ENCODE peak calls at places on chromosomes 5 and 9, in four cellular contexts. One of them, this sample, is unnamed.
A peak's percentile ranks its signal among the peaks of the same experiment; 100 is the strongest.

GRCh38 chr9:127853312-127854168 is 918 bp downstream of the ENG start:
- DNase-seq in mucosa of descending colon: no peak
- DNase-seq in fibroblast of mammary gland: no peak
- DNase-seq in AG08395: peak; percentile 44
- DNase-seq in this sample: no peak

GRCh38 chr5:128085413-128085812 is 1.8 kb downstream of the SLC12A2 start:
- DNase-seq in mucosa of descending colon: no peak
- DNase-seq in fibroblast of mammary gland: no peak
- DNase-seq in AG08395: no peak
- DNase-seq in this sample: no peak

GRCh38 chr9:87441251-87441650 is 56.4 kb upstream of the DAPK1 start:
- DNase-seq in mucosa of descending colon: no peak
- DNase-seq in fibroblast of mammary gland: peak; percentile 58
- DNase-seq in AG08395: no peak
- DNase-seq in this sample: no peak

GRCh38 chr5:134053840-134054338 is 49.1 kb upstream of the VDAC1 start:
- DNase-seq in mucosa of descending colon: peak; percentile 55
- DNase-seq in fibroblast of mammary gland: no peak
- DNase-seq in AG08395: peak; percentile 48
- DNase-seq in this sample: no peak

GRCh38 chr9:81601639-81602623 is 87.4 kb downstream of the TLE1 start:
- DNase-seq in mucosa of descending colon: no peak
- DNase-seq in fibroblast of mammary gland: peak; percentile 12
- DNase-seq in AG08395: no peak
- DNase-seq in this sample: no peak

GRCh38 chr5:5348135-5348534 is 74.3 kb upstream of the ICE1 start:
- DNase-seq in mucosa of descending colon: no peak
- DNase-seq in fibroblast of mammary gland: no peak
- DNase-seq in AG08395: no peak
- DNase-seq in this sample: no peak

GRCh38 chr5:96946381-96946780 is 10.5 kb downstream of the LNPEP start:
- DNase-seq in mucosa of descending colon: no peak
- DNase-seq in fibroblast of mammary gland: no peak
- DNase-seq in AG08395: no peak
- DNase-seq in this sample: no peak

GRCh38 chr5:177462702-177463101 is 10.7 kb downstream of the DBN1 start:
- DNase-seq in mucosa of descending colon: no peak
- DNase-seq in fibroblast of mammary gland: no peak
- DNase-seq in AG08395: no peak
- DNase-seq in this sample: no peak

GRCh38 chr9:126009047-126009446 is 261.9 kb downstream of the PBX3 start:
- DNase-seq in mucosa of descending colon: no peak
- DNase-seq in fibroblast of mammary gland: peak; percentile 2
- DNase-seq in AG08395: no peak
- DNase-seq in this sample: no peak

GRCh38 chr9:133032171-133032570 is 1.4 kb downstream of the GTF3C5 start:
- DNase-seq in mucosa of descending colon: no peak
- DNase-seq in fibroblast of mammary gland: no peak
- DNase-seq in AG08395: no peak
- DNase-seq in this sample: no peak

GRCh38 chr9:21965401-21965951 is 28.7 kb downstream of the CDKN2A start:
- DNase-seq in mucosa of descending colon: peak; percentile 76
- DNase-seq in fibroblast of mammary gland: peak; percentile 77
- DNase-seq in AG08395: peak; percentile 83
- DNase-seq in this sample: peak; percentile 71

GRCh38 chr5:66666778-66667177 is 70.6 kb downstream of the MAST4 start:
- DNase-seq in mucosa of descending colon: peak; percentile 19
- DNase-seq in fibroblast of mammary gland: no peak
- DNase-seq in AG08395: no peak
- DNase-seq in this sample: no peak

GRCh38 chr9:93945400-93946337 is 9.5 kb downstream of the BARX1 start:
- DNase-seq in mucosa of descending colon: peak; percentile 36
- DNase-seq in fibroblast of mammary gland: no peak
- DNase-seq in AG08395: no peak
- DNase-seq in this sample: no peak

GRCh38 chr5:72096602-72097205 is 10.6 kb upstream of the MAP1B start:
- DNase-seq in mucosa of descending colon: no peak
- DNase-seq in fibroblast of mammary gland: no peak
- DNase-seq in AG08395: peak; percentile 55
- DNase-seq in this sample: no peak

GRCh38 chr9:84371737-84372136 is 31.2 kb upstream of the SLC28A3 start:
- DNase-seq in mucosa of descending colon: no peak
- DNase-seq in fibroblast of mammary gland: peak; percentile 97
- DNase-seq in AG08395: peak; percentile 92
- DNase-seq in this sample: peak; percentile 4

GRCh38 chr5:176441921-176442323 is 6.3 kb upstream of the FAF2 start:
- DNase-seq in mucosa of descending colon: no peak
- DNase-seq in fibroblast of mammary gland: peak; percentile 59
- DNase-seq in AG08395: peak; percentile 58
- DNase-seq in this sample: no peak

GRCh38 chr5:980941-981340 is 27.7 kb upstream of the NKD2 start:
- DNase-seq in mucosa of descending colon: no peak
- DNase-seq in fibroblast of mammary gland: no peak
- DNase-seq in AG08395: peak; percentile 57
- DNase-seq in this sample: no peak

GRCh38 chr5:131379723-131380122 is 115.9 kb downstream of the CDC42SE2 start:
- DNase-seq in mucosa of descending colon: peak; percentile 39
- DNase-seq in fibroblast of mammary gland: no peak
- DNase-seq in AG08395: no peak
- DNase-seq in this sample: no peak

GRCh38 chr5:5421149-5421960 is 1.1 kb upstream of the ICE1 start:
- DNase-seq in mucosa of descending colon: peak; percentile 27
- DNase-seq in fibroblast of mammary gland: no peak
- DNase-seq in AG08395: peak; percentile 15
- DNase-seq in this sample: no peak

GRCh38 chr5:56711191-56711590 is 104.2 kb upstream of the MAP3K1 start:
- DNase-seq in mucosa of descending colon: no peak
- DNase-seq in fibroblast of mammary gland: peak; percentile 51
- DNase-seq in AG08395: peak; percentile 40
- DNase-seq in this sample: no peak

GRCh38 chr5:161399996-161400562 is 146.4 kb downstream of the GABRB2 start:
- DNase-seq in mucosa of descending colon: no peak
- DNase-seq in fibroblast of mammary gland: no peak
- DNase-seq in AG08395: no peak
- DNase-seq in this sample: no peak

GRCh38 chr9:108443741-108444140 is 412.0 kb downstream of the ACTL7B start:
- DNase-seq in mucosa of descending colon: no peak
- DNase-seq in fibroblast of mammary gland: peak; percentile 77
- DNase-seq in AG08395: peak; percentile 57
- DNase-seq in this sample: no peak

GRCh38 chr9:106862946-106863740 is at the start of gene ZNF462:
- DNase-seq in mucosa of descending colon: peak; percentile 47
- DNase-seq in fibroblast of mammary gland: peak; percentile 75
- DNase-seq in AG08395: peak; percentile 37
- DNase-seq in this sample: peak; percentile 46

GRCh38 chr5:150399158-150400019 is 13.3 kb downstream of the CD74 start:
- DNase-seq in mucosa of descending colon: no peak
- DNase-seq in fibroblast of mammary gland: no peak
- DNase-seq in AG08395: no peak
- DNase-seq in this sample: no peak

GRCh38 chr5:80125962-80126480 is 90.9 kb downstream of the THBS4 start:
- DNase-seq in mucosa of descending colon: no peak
- DNase-seq in fibroblast of mammary gland: peak; percentile 92
- DNase-seq in AG08395: peak; percentile 67
- DNase-seq in this sample: no peak

GRCh38 chr5:133381571-133382365 is 230.6 kb downstream of the FSTL4 start:
- DNase-seq in mucosa of descending colon: no peak
- DNase-seq in fibroblast of mammary gland: no peak
- DNase-seq in AG08395: no peak
- DNase-seq in this sample: no peak

GRCh38 chr9:6216002-6216401 is 395 bp downstream of the IL33 start:
- DNase-seq in mucosa of descending colon: no peak
- DNase-seq in fibroblast of mammary gland: no peak
- DNase-seq in AG08395: no peak
- DNase-seq in this sample: no peak

GRCh38 chr5:109410389-109411174 is 808 bp upstream of the PJA2 start:
- DNase-seq in mucosa of descending colon: peak; percentile 85
- DNase-seq in fibroblast of mammary gland: peak; percentile 88
- DNase-seq in AG08395: peak; percentile 48
- DNase-seq in this sample: peak; percentile 84

GRCh38 chr5:1239514-1240251 is 14.5 kb downstream of the SLC6A18 start:
- DNase-seq in mucosa of descending colon: peak; percentile 93
- DNase-seq in fibroblast of mammary gland: no peak
- DNase-seq in AG08395: no peak
- DNase-seq in this sample: no peak

GRCh38 chr5:58019614-58020013 is 440.3 kb downstream of the PLK2 start:
- DNase-seq in mucosa of descending colon: peak; percentile 52
- DNase-seq in fibroblast of mammary gland: no peak
- DNase-seq in AG08395: peak; percentile 1
- DNase-seq in this sample: no peak

GRCh38 chr9:35659340-35659739 is 1.2 kb downstream of the CCDC107 start:
- DNase-seq in mucosa of descending colon: no peak
- DNase-seq in fibroblast of mammary gland: peak; percentile 91
- DNase-seq in AG08395: peak; percentile 42
- DNase-seq in this sample: no peak

GRCh38 chr5:32542216-32543059 is 42.9 kb upstream of the SUB1 start:
- DNase-seq in mucosa of descending colon: no peak
- DNase-seq in fibroblast of mammary gland: peak; percentile 81
- DNase-seq in AG08395: no peak
- DNase-seq in this sample: no peak

GRCh38 chr9:33139421-33140228 is 27.5 kb downstream of the B4GALT1 start:
- DNase-seq in mucosa of descending colon: peak; percentile 52
- DNase-seq in fibroblast of mammary gland: peak; percentile 97
- DNase-seq in AG08395: peak; percentile 80
- DNase-seq in this sample: no peak

GRCh38 chr5:32916648-32917047 is 205.5 kb downstream of the NPR3 start:
- DNase-seq in mucosa of descending colon: peak; percentile 17
- DNase-seq in fibroblast of mammary gland: peak; percentile 44
- DNase-seq in AG08395: peak; percentile 49
- DNase-seq in this sample: peak; percentile 43

GRCh38 chr9:19154135-19154612 is 26.9 kb upstream of the PLIN2 start:
- DNase-seq in mucosa of descending colon: peak; percentile 25
- DNase-seq in fibroblast of mammary gland: peak; percentile 94
- DNase-seq in AG08395: peak; percentile 47
- DNase-seq in this sample: no peak

GRCh38 chr5:75236322-75237316 is at the start of gene ANKRD31:
- DNase-seq in mucosa of descending colon: peak; percentile 92
- DNase-seq in fibroblast of mammary gland: peak; percentile 67
- DNase-seq in AG08395: peak; percentile 95
- DNase-seq in this sample: peak; percentile 78